ENCODE peak calls at places on chromosomes 3 and 15, in eight cellular contexts. One of them, this sample, is unnamed.

GRCh38 chr15:94793641-94794040 is 562.3 kb downstream of the MCTP2 start:
- DNase-seq in ovary: no peak
- DNase-seq in stomach: no peak
- DNase-seq in colonic mucosa: no peak
- DNase-seq in sigmoid colon: no peak
- DNase-seq in CD8-positive, alpha-beta T cell: no peak
- DNase-seq in keratinocyte: no peak
- DNase-seq in Peyer's patch: no peak
- DNase-seq in this sample: no peak

GRCh38 chr3:17424137-17424536 is 318.3 kb downstream of the TBC1D5 start:
- DNase-seq in ovary: no peak
- DNase-seq in stomach: no peak
- DNase-seq in colonic mucosa: no peak
- DNase-seq in sigmoid colon: no peak
- DNase-seq in CD8-positive, alpha-beta T cell: no peak
- DNase-seq in keratinocyte: no peak
- DNase-seq in Peyer's patch: no peak
- DNase-seq in this sample: no peak

GRCh38 chr15:75723847-75724660 is 11.4 kb upstream of the CSPG4 start:
- DNase-seq in ovary: peak; percentile 95
- DNase-seq in stomach: peak; percentile 89
- DNase-seq in colonic mucosa: peak; percentile 88
- DNase-seq in sigmoid colon: peak; percentile 99
- DNase-seq in CD8-positive, alpha-beta T cell: peak; percentile 23
- DNase-seq in keratinocyte: peak; percentile 85
- DNase-seq in Peyer's patch: peak; percentile 94
- DNase-seq in this sample: peak; percentile 72

GRCh38 chr3:65883614-65884013 is 155.1 kb downstream of the MAGI1 start:
- DNase-seq in ovary: no peak
- DNase-seq in stomach: no peak
- DNase-seq in colonic mucosa: peak; percentile 53
- DNase-seq in sigmoid colon: no peak
- DNase-seq in CD8-positive, alpha-beta T cell: no peak
- DNase-seq in keratinocyte: no peak
- DNase-seq in Peyer's patch: no peak
- DNase-seq in this sample: no peak

GRCh38 chr15:90412356-90413194 is 24.5 kb downstream of the IQGAP1 start:
- DNase-seq in ovary: no peak
- DNase-seq in stomach: peak; percentile 59
- DNase-seq in colonic mucosa: peak; percentile 84
- DNase-seq in sigmoid colon: no peak
- DNase-seq in CD8-positive, alpha-beta T cell: no peak
- DNase-seq in keratinocyte: peak; percentile 70
- DNase-seq in Peyer's patch: peak; percentile 79
- DNase-seq in this sample: peak; percentile 71

GRCh38 chr3:187104956-187105355 is 34.3 kb downstream of the RPL39L start:
- DNase-seq in ovary: no peak
- DNase-seq in stomach: no peak
- DNase-seq in colonic mucosa: no peak
- DNase-seq in sigmoid colon: no peak
- DNase-seq in CD8-positive, alpha-beta T cell: peak; percentile 11
- DNase-seq in keratinocyte: no peak
- DNase-seq in Peyer's patch: peak; percentile 52
- DNase-seq in this sample: no peak

GRCh38 chr15:89192136-89192535 is 29.2 kb downstream of the RLBP1 start:
- DNase-seq in ovary: no peak
- DNase-seq in stomach: no peak
- DNase-seq in colonic mucosa: no peak
- DNase-seq in sigmoid colon: no peak
- DNase-seq in CD8-positive, alpha-beta T cell: no peak
- DNase-seq in keratinocyte: no peak
- DNase-seq in Peyer's patch: no peak
- DNase-seq in this sample: no peak

GRCh38 chr3:64224826-64225606 is at the start of gene PRICKLE2:
- DNase-seq in ovary: peak; percentile 82
- DNase-seq in stomach: peak; percentile 67
- DNase-seq in colonic mucosa: peak; percentile 61
- DNase-seq in sigmoid colon: peak; percentile 90
- DNase-seq in CD8-positive, alpha-beta T cell: no peak
- DNase-seq in keratinocyte: no peak
- DNase-seq in Peyer's patch: peak; percentile 70
- DNase-seq in this sample: peak; percentile 94

GRCh38 chr3:102089904-102090492 is 240.7 kb downstream of the NFKBIZ start:
- DNase-seq in ovary: no peak
- DNase-seq in stomach: no peak
- DNase-seq in colonic mucosa: peak; percentile 50
- DNase-seq in sigmoid colon: no peak
- DNase-seq in CD8-positive, alpha-beta T cell: no peak
- DNase-seq in keratinocyte: no peak
- DNase-seq in Peyer's patch: peak; percentile 53
- DNase-seq in this sample: no peak

GRCh38 chr15:89812126-89812846 is 2.4 kb downstream of the ANPEP start:
- DNase-seq in ovary: no peak
- DNase-seq in stomach: peak; percentile 74
- DNase-seq in colonic mucosa: peak; percentile 60
- DNase-seq in sigmoid colon: peak; percentile 83
- DNase-seq in CD8-positive, alpha-beta T cell: no peak
- DNase-seq in keratinocyte: no peak
- DNase-seq in Peyer's patch: peak; percentile 92
- DNase-seq in this sample: peak; percentile 28

GRCh38 chr15:88604381-88604951 is 16.7 kb upstream of the AEN start:
- DNase-seq in ovary: no peak
- DNase-seq in stomach: no peak
- DNase-seq in colonic mucosa: no peak
- DNase-seq in sigmoid colon: no peak
- DNase-seq in CD8-positive, alpha-beta T cell: no peak
- DNase-seq in keratinocyte: no peak
- DNase-seq in Peyer's patch: no peak
- DNase-seq in this sample: no peak

GRCh38 chr15:79003896-79004295 is 59.0 kb upstream of the CTSH start:
- DNase-seq in ovary: no peak
- DNase-seq in stomach: no peak
- DNase-seq in colonic mucosa: no peak
- DNase-seq in sigmoid colon: no peak
- DNase-seq in CD8-positive, alpha-beta T cell: no peak
- DNase-seq in keratinocyte: no peak
- DNase-seq in Peyer's patch: no peak
- DNase-seq in this sample: no peak

GRCh38 chr15:66193066-66193465 is 60.5 kb downstream of the MEGF11 start:
- DNase-seq in ovary: no peak
- DNase-seq in stomach: no peak
- DNase-seq in colonic mucosa: no peak
- DNase-seq in sigmoid colon: no peak
- DNase-seq in CD8-positive, alpha-beta T cell: no peak
- DNase-seq in keratinocyte: peak; percentile 15
- DNase-seq in Peyer's patch: no peak
- DNase-seq in this sample: no peak

GRCh38 chr15:49492834-49493233 is 69.8 kb downstream of the FGF7 start:
- DNase-seq in ovary: no peak
- DNase-seq in stomach: no peak
- DNase-seq in colonic mucosa: no peak
- DNase-seq in sigmoid colon: no peak
- DNase-seq in CD8-positive, alpha-beta T cell: no peak
- DNase-seq in keratinocyte: no peak
- DNase-seq in Peyer's patch: no peak
- DNase-seq in this sample: no peak

GRCh38 chr15:40291088-40291574 is 8.3 kb upstream of the ANKRD63 start:
- DNase-seq in ovary: no peak
- DNase-seq in stomach: peak; percentile 64
- DNase-seq in colonic mucosa: peak; percentile 71
- DNase-seq in sigmoid colon: peak; percentile 77
- DNase-seq in CD8-positive, alpha-beta T cell: no peak
- DNase-seq in keratinocyte: no peak
- DNase-seq in Peyer's patch: peak; percentile 63
- DNase-seq in this sample: no peak

GRCh38 chr15:72491768-72492167 is 17.6 kb downstream of the ARIH1 start:
- DNase-seq in ovary: no peak
- DNase-seq in stomach: no peak
- DNase-seq in colonic mucosa: no peak
- DNase-seq in sigmoid colon: no peak
- DNase-seq in CD8-positive, alpha-beta T cell: no peak
- DNase-seq in keratinocyte: no peak
- DNase-seq in Peyer's patch: no peak
- DNase-seq in this sample: no peak

GRCh38 chr15:89399390-89400120 is 64.9 kb upstream of the POLG start:
- DNase-seq in ovary: no peak
- DNase-seq in stomach: no peak
- DNase-seq in colonic mucosa: peak; percentile 27
- DNase-seq in sigmoid colon: no peak
- DNase-seq in CD8-positive, alpha-beta T cell: peak; percentile 21
- DNase-seq in keratinocyte: no peak
- DNase-seq in Peyer's patch: peak; percentile 66
- DNase-seq in this sample: no peak

GRCh38 chr15:91238664-91239428 is 138.8 kb downstream of the SV2B start:
- DNase-seq in ovary: no peak
- DNase-seq in stomach: no peak
- DNase-seq in colonic mucosa: no peak
- DNase-seq in sigmoid colon: no peak
- DNase-seq in CD8-positive, alpha-beta T cell: no peak
- DNase-seq in keratinocyte: no peak
- DNase-seq in Peyer's patch: no peak
- DNase-seq in this sample: no peak

GRCh38 chr3:174440350-174440716 is 418.8 kb upstream of the NAALADL2 start:
- DNase-seq in ovary: peak; percentile 46
- DNase-seq in stomach: no peak
- DNase-seq in colonic mucosa: peak; percentile 33
- DNase-seq in sigmoid colon: peak; percentile 72
- DNase-seq in CD8-positive, alpha-beta T cell: no peak
- DNase-seq in keratinocyte: no peak
- DNase-seq in Peyer's patch: no peak
- DNase-seq in this sample: no peak

GRCh38 chr3:65672876-65673815 is 365.6 kb downstream of the MAGI1 start:
- DNase-seq in ovary: peak; percentile 27
- DNase-seq in stomach: peak; percentile 65
- DNase-seq in colonic mucosa: peak; percentile 51
- DNase-seq in sigmoid colon: peak; percentile 71
- DNase-seq in CD8-positive, alpha-beta T cell: no peak
- DNase-seq in keratinocyte: peak; percentile 15
- DNase-seq in Peyer's patch: peak; percentile 72
- DNase-seq in this sample: no peak

GRCh38 chr3:117873236-117873635 is 1161.4 kb downstream of the IGSF11 start:
- DNase-seq in ovary: peak; percentile 18
- DNase-seq in stomach: no peak
- DNase-seq in colonic mucosa: peak; percentile 18
- DNase-seq in sigmoid colon: peak; percentile 69
- DNase-seq in CD8-positive, alpha-beta T cell: no peak
- DNase-seq in keratinocyte: no peak
- DNase-seq in Peyer's patch: no peak
- DNase-seq in this sample: no peak

GRCh38 chr3:48561045-48561736 is 2.4 kb downstream of the UCN2 start:
- DNase-seq in ovary: peak; percentile 69
- DNase-seq in stomach: peak; percentile 45
- DNase-seq in colonic mucosa: peak; percentile 38
- DNase-seq in sigmoid colon: peak; percentile 88
- DNase-seq in CD8-positive, alpha-beta T cell: no peak
- DNase-seq in keratinocyte: no peak
- DNase-seq in Peyer's patch: peak; percentile 64
- DNase-seq in this sample: peak; percentile 86
- H3K4me3 ChIP-seq in ovary: peak overlapping the region; percentile 11
- H3K4me3 ChIP-seq in stomach: peak overlapping the region; percentile 31
- H3K4me3 ChIP-seq in colonic mucosa: no peak overlapping the region
- H3K4me3 ChIP-seq in sigmoid colon: peak overlapping the region; percentile 49
- H3K4me3 ChIP-seq in CD8-positive, alpha-beta T cell: no peak overlapping the region
- H3K4me3 ChIP-seq in keratinocyte: no peak overlapping the region
- H3K4me3 ChIP-seq in Peyer's patch: no peak overlapping the region
- H3K4me3 ChIP-seq in this sample: peak overlapping the region; percentile 71

GRCh38 chr3:165820685-165821123 is 16.5 kb downstream of the BCHE start:
- DNase-seq in ovary: no peak
- DNase-seq in stomach: no peak
- DNase-seq in colonic mucosa: no peak
- DNase-seq in sigmoid colon: no peak
- DNase-seq in CD8-positive, alpha-beta T cell: no peak
- DNase-seq in keratinocyte: no peak
- DNase-seq in Peyer's patch: no peak
- DNase-seq in this sample: no peak
- TF ChIP-seq CTCF in ovary: no peak
- TF ChIP-seq CTCF in stomach: no peak
- TF ChIP-seq CTCF in colonic mucosa: no peak
- TF ChIP-seq CTCF in sigmoid colon: no peak
- TF ChIP-seq CTCF in CD8-positive, alpha-beta T cell: no peak
- TF ChIP-seq CTCF in keratinocyte: no peak
- TF ChIP-seq CTCF in Peyer's patch: no peak
- TF ChIP-seq CTCF in this sample: no peak

GRCh38 chr3:114804099-114804498 is 343.0 kb downstream of the ZBTB20 start:
- DNase-seq in ovary: no peak
- DNase-seq in stomach: no peak
- DNase-seq in colonic mucosa: no peak
- DNase-seq in sigmoid colon: no peak
- DNase-seq in CD8-positive, alpha-beta T cell: no peak
- DNase-seq in keratinocyte: no peak
- DNase-seq in Peyer's patch: no peak
- DNase-seq in this sample: no peak

DNA sequence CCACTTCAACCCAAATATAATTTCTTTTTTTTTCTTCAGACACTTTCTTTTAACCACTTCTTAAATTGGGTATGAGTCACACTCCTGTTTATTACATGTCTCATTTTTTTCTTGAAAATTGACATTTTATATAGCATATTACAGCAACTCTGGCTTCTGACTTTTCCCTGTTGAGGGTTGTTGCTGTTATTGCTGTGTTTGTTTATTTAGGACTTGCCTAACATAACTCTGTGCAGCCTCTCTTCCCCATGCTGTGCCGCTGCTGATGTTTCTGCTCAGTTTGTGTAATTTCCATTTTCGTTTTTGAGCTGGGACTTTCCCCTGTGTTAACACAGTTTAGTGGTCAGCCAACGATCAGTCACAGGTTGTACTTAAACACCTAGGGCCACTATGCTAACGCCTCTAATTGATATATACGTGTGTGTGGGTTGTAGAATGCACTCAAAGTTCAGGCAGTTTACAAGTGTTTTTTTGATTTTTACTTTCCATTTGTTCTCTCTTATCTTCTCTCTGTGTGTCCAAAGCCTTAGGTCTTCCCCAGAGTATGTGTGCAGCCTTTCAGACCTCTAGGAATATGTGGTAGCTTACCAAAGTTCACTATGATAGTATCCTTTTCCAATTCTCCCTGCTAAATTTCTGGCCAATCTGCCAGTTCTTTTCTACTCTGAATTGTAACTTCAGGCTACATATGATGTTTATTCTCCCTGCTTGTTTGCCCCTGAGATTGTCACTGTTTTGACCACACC is 337.2 kb downstream of the ZBTB20 start:
- DNase-seq in ovary: no peak
- DNase-seq in stomach: no peak
- DNase-seq in colonic mucosa: no peak
- DNase-seq in sigmoid colon: no peak
- DNase-seq in CD8-positive, alpha-beta T cell: peak; percentile 25
- DNase-seq in keratinocyte: no peak
- DNase-seq in Peyer's patch: no peak
- DNase-seq in this sample: no peak
- H3K9me3 ChIP-seq in ovary: no peaks in the 10 kb centered on the region
- H3K9me3 ChIP-seq in stomach: no peaks in the 10 kb centered on the region
- H3K9me3 ChIP-seq in colonic mucosa: no peaks in the 10 kb centered on the region
- H3K9me3 ChIP-seq in sigmoid colon: no peaks in the 10 kb centered on the region
- H3K9me3 ChIP-seq in CD8-positive, alpha-beta T cell: no peaks in the 10 kb centered on the region
- H3K9me3 ChIP-seq in keratinocyte: no peaks in the 10 kb centered on the region
- H3K9me3 ChIP-seq in Peyer's patch: no peaks in the 10 kb centered on the region
- H3K9me3 ChIP-seq in this sample: no peaks in the 10 kb centered on the region

DNA sequence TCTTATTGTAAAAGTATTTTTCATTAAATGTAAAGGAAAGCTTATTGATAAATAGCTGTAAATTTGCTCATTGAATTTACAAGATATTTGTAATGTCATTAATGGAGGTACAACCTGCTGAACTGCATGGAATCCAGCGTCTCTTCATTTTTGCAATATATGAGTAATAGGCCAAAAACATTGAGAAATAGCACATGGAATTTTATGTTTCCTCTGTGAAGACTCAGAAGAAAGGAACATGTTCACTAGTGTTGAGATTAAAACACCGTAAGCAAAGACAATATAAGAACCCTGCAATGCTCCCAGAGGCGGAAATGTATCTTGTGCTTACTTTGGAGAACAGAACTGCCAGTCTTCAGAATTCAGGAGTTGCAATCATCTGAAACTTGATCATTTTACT is 167.6 kb downstream of the ALDH1A2 start:
- DNase-seq in ovary: no peak
- DNase-seq in stomach: no peak
- DNase-seq in colonic mucosa: no peak
- DNase-seq in sigmoid colon: no peak
- DNase-seq in CD8-positive, alpha-beta T cell: no peak
- DNase-seq in keratinocyte: no peak
- DNase-seq in Peyer's patch: no peak
- DNase-seq in this sample: no peak
- H3K4me3 ChIP-seq in ovary: no peak overlapping the region
- H3K4me3 ChIP-seq in stomach: no peak overlapping the region
- H3K4me3 ChIP-seq in colonic mucosa: no peak overlapping the region
- H3K4me3 ChIP-seq in sigmoid colon: no peak overlapping the region
- H3K4me3 ChIP-seq in CD8-positive, alpha-beta T cell: no peak overlapping the region
- H3K4me3 ChIP-seq in keratinocyte: no peak overlapping the region
- H3K4me3 ChIP-seq in Peyer's patch: no peak overlapping the region
- H3K4me3 ChIP-seq in this sample: no peak overlapping the region